ENCODE peak calls at places on chromosome 18, in four cellular contexts. W is lower leg skin, D is A549, F is endothelial cell of umbilical vein. P is an unnamed sample.

GRCh38 chr18:32552421-32553030 is 81.8 kb upstream of the GAREM1 start:
- DNase-seq in W (peak; percentile 63), D (peak; percentile 70), F (peak; percentile 62), P (peak; percentile 64)

GRCh38 chr18:22936515-22936914 is 3.4 kb downstream of the RBBP8 start:
- DNase-seq in D (no peak), W (no peak), F (no peak), P (no peak)

GRCh38 chr18:79991494-79991893 is 3.1 kb upstream of the TXNL4A start:
- DNase-seq in W (no peak), D (no peak), F (no peak), P (no peak)

GRCh38 chr18:76494541-76495403 is at the start of gene ZNF516:
- DNase-seq in D (no peak), F (no peak), W (no peak), P (peak; percentile 82)

GRCh38 chr18:66872277-66872676 is 268.4 kb upstream of the CDH19 start:
- DNase-seq in D (peak; percentile 18), F (peak; percentile 51), W (no peak), P (peak; percentile 17)

GRCh38 chr18:2402084-2402483 is 169.2 kb downstream of the METTL4 start:
- DNase-seq in D (no peak), W (no peak), F (no peak), P (no peak)

GRCh38 chr18:7541835-7542234 is 25.3 kb upstream of the PTPRM start:
- DNase-seq in W (no peak), F (no peak), D (no peak), P (no peak)

GRCh38 chr18:54964741-54965140 is 5.5 kb upstream of the CCDC68 start:
- DNase-seq in F (no peak), W (no peak), D (no peak), P (no peak)

GRCh38 chr18:79523738-79524180 is 128.0 kb downstream of the NFATC1 start:
- DNase-seq in D (no peak), F (no peak), W (no peak), P (peak; percentile 75)

GRCh38 chr18:9196568-9196967 is 60.0 kb downstream of the ANKRD12 start:
- DNase-seq in D (no peak), F (no peak), W (no peak), P (no peak)
- TF ChIP-seq CTCF in D (no peak), F (no peak), W (no peak), P (no peak)

GRCh38 chr18:11906181-11906580 is 1.9 kb downstream of the MPPE1 start:
- DNase-seq in F (no peak), W (no peak), D (no peak), P (no peak)

GRCh38 chr18:11909081-11909410 is 929 bp upstream of the MPPE1 start:
- DNase-seq in F (no peak), W (no peak), D (no peak), P (no peak)

GRCh38 chr18:11909597-11910026 is 1.5 kb upstream of the MPPE1 start:
- DNase-seq in D (no peak), W (no peak), F (peak; percentile 49), P (peak; percentile 27)

GRCh38 chr18:11906926-11907874 is 917 bp downstream of the MPPE1 start:
- DNase-seq in D (no peak), F (no peak), W (no peak), P (peak; percentile 31)

DNA sequence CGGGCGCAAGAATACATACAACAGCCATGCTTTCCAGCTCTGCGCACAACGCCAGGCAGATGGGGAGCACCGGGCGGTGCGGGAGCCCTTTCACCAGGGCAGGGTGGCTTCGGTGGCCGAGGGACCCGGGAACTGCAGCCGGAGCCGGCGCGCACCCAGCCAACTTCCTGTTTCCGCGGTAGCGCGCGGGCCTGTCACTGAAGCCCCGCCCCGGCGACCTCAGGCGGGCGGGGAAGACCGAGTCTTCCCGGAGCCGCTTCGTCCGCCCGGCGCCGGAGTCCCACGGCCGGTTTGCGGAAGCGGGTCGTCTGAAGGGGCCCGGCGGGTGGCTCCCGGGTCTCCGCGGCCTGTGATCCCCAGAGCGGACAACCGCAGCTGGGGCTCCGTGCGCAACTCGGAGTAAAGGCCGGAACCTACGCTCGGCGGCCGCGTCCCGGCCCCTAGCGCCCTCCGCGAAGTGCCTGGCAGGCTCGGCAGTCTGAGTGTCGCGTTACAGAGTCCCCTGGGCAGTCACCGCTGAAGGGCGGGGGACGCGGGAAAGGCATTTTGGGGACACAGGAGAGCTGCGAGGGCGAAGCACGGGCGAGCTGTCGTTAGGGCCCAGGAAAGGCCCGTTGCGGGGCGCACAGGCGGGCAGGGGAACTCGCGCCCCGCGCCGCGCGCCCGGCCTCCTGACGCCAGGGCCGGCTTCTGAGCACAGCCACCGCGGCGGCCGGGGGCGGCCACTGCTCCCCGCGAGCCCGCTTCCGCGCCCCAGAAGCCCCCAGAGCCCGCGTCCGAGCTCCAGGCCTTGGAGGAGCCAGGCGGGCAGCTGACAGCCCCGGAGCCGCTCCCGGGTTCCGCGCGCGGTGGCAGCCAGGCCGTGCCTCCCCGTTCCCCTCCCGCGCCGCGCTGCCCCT is at the start of gene MPPE1:
- DNase-seq in F (peak; percentile 77), W (peak; percentile 81), D (peak; percentile 83), P (peak; percentile 96)
- TF ChIP-seq POLR2A in F (no peak), W (peak; percentile 90), D (peak; percentile 62), P (peak; percentile 70)

GRCh38 chr18:58051765-58052460 is 7.9 kb downstream of the NEDD4L start:
- DNase-seq in F (peak; percentile 55), D (no peak), W (no peak), P (peak; percentile 4)
- TF ChIP-seq CTCF in F (peak; percentile 21), D (peak; percentile 52), W (no peak), P (peak; percentile 4)

GRCh38 chr18:12278765-12279682 is 24.9 kb downstream of the CIDEA start:
- DNase-seq in F (peak; percentile 93), W (peak; percentile 66), D (no peak), P (no peak)
- TF ChIP-seq POLR2A in F (peak; percentile 86), W (no peak), D (no peak), P (no peak)

DNA sequence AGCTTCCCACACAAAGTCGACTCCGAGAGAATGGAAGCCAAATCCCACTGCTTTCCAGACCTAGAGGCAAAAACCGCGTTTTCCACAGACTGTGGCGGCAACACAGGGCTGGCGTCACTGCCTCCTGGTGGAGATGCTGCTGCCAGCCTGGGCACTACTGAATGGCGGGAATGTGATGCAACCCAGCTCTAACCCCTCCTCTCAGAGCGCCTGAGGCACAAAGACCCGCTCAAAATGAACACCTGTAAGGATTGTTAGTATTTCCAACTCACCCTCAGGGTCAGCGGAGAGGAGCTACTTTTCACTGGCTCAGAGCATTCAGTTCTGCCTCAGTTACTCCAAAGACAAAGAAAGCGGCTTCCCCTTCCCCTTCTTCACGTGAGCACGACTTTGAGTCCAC is 548.0 kb upstream of the SALL3 start:
- DNase-seq in W (no peak), D (no peak), F (no peak), P (no peak)
- TF ChIP-seq CTCF in W (no peak), D (no peak), F (no peak), P (no peak)

GRCh38 chr18:21112140-21112473 is 494 bp upstream of the ROCK1 start:
- DNase-seq in F (no peak), W (no peak), D (no peak), P (no peak)
- TF ChIP-seq POLR2A in F (no peak), W (no peak), D (no peak), P (no peak)

GRCh38 chr18:9275890-9276289 is 58.7 kb upstream of the TWSG1 start:
- DNase-seq in F (no peak), D (no peak), W (no peak), P (no peak)
- TF ChIP-seq CTCF in F (no peak), D (no peak), W (no peak), P (no peak)

GRCh38 chr18:48278081-48278480 is 131.1 kb downstream of the ZBTB7C start:
- DNase-seq in D (no peak), F (no peak), W (no peak), P (no peak)
- TF ChIP-seq POLR2A in D (no peak), F (no peak), W (no peak), P (no peak)

DNA sequence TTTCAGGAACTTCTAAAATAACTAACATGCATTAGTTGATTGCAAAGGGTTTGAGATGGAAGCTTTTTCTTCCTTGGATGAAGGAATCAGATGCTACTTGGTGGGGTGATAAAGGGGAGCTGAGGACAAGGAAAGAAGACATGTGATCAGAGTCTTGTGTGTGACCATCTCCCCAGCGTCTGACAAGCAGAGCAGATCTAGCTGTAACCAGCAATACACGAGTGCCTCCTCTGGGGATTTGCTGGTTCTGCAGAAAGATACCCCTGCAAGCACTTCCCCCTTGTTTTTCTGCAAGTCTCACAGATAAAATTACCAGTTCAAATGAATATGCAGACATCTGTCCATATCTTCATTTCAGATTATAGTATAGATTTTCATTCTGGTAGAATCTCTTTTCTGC is 2.7 kb downstream of the CDH7 start:
- DNase-seq in F (no peak), D (peak; percentile 69), W (no peak), P (peak; percentile 68)
- TF ChIP-seq CTCF in F (no peak), D (no peak), W (no peak), P (peak; percentile 48)